ENCODE peak calls at places on chromosomes 11 and 22, in four cellular contexts. One of them, this sample, is unnamed.

GRCh38 chr11:6622261-6623171 is 3.3 kb upstream of the TPP1 start:
- DNase-seq in heart right ventricle: no peak
- DNase-seq in mammary epithelial cell: no peak
- DNase-seq in GM23338: no peak
- DNase-seq in this sample: no peak

GRCh38 chr11:3169952-3170755 is 5.0 kb upstream of the OSBPL5 start:
- DNase-seq in heart right ventricle: no peak
- DNase-seq in GM23338: no peak
- DNase-seq in mammary epithelial cell: no peak
- DNase-seq in this sample: no peak

GRCh38 chr11:34866375-34866774 is 49.8 kb downstream of the APIP start:
- DNase-seq in GM23338: no peak
- DNase-seq in heart right ventricle: no peak
- DNase-seq in mammary epithelial cell: no peak
- DNase-seq in this sample: peak; percentile 46

GRCh38 chr11:86743223-86744118 is 56.9 kb upstream of the PRSS23 start:
- DNase-seq in GM23338: no peak
- DNase-seq in mammary epithelial cell: peak; percentile 99
- DNase-seq in heart right ventricle: no peak
- DNase-seq in this sample: peak; percentile 96

GRCh38 chr11:18791175-18792065 is at the start of gene PTPN5:
- DNase-seq in GM23338: peak; percentile 75
- DNase-seq in mammary epithelial cell: peak; percentile 14
- DNase-seq in heart right ventricle: no peak
- DNase-seq in this sample: peak; percentile 13

GRCh38 chr11:44387825-44388224 is 77.9 kb upstream of the ALX4 start:
- DNase-seq in GM23338: no peak
- DNase-seq in heart right ventricle: no peak
- DNase-seq in mammary epithelial cell: no peak
- DNase-seq in this sample: no peak

GRCh38 chr11:17985517-17985916 is 27.3 kb downstream of the SERGEF start:
- DNase-seq in mammary epithelial cell: peak; percentile 85
- DNase-seq in heart right ventricle: no peak
- DNase-seq in GM23338: no peak
- DNase-seq in this sample: peak; percentile 47

GRCh38 chr11:70579376-70579955 is 181.1 kb downstream of the CTTN start:
- DNase-seq in mammary epithelial cell: no peak
- DNase-seq in heart right ventricle: no peak
- DNase-seq in GM23338: no peak
- DNase-seq in this sample: no peak

GRCh38 chr11:105862736-105863367 is 159.2 kb downstream of the MSANTD4 start:
- DNase-seq in heart right ventricle: no peak
- DNase-seq in GM23338: peak; percentile 75
- DNase-seq in mammary epithelial cell: peak; percentile 35
- DNase-seq in this sample: peak; percentile 80

DNA sequence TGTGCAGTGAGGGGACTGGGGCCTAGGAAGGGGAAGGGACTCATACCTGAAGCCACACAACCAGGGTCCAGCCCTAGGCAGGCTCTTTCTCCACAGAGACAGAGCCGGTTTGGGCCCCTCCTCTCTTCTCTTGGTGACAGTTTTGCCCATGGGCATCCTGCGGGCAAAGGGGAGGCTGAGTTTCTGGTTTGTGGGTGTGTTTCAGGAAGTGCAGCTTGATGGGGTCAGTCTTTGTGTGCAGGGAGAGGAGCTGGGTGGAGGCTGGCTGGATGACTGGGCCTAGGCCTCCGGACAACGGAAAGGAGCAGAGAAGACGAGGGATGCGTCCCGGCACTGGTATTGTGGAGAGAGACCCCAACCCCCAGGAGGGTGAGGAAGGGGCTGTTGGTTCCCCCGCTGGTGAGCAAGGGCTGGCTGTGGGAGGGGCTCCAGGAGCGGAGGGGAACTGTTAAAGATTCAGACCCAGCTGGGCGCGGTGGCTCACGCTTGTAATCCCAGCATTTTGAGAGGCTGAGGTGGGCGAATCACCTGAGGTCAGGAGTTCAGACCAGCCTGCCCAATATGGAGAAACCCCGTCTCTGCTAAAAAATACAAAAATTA is 23.4 kb upstream of the CELSR1 start:
- DNase-seq in mammary epithelial cell: no peak
- DNase-seq in heart right ventricle: no peak
- DNase-seq in GM23338: no peak
- DNase-seq in this sample: no peak
- H3K4me3 ChIP-seq in mammary epithelial cell: no peak overlapping the region
- H3K4me3 ChIP-seq in heart right ventricle: no peak overlapping the region
- H3K4me3 ChIP-seq in GM23338: no peak overlapping the region
- H3K4me3 ChIP-seq in this sample: no peak overlapping the region

GRCh38 chr11:124899376-124900145 is 1.9 kb upstream of the ROBO4 start:
- DNase-seq in heart right ventricle: no peak
- DNase-seq in mammary epithelial cell: peak; percentile 40
- DNase-seq in GM23338: no peak
- DNase-seq in this sample: no peak
- TF ChIP-seq CTCF in heart right ventricle: no peak
- TF ChIP-seq CTCF in mammary epithelial cell: peak; percentile 10
- TF ChIP-seq CTCF in GM23338: peak; percentile 52
- TF ChIP-seq CTCF in this sample: no peak

GRCh38 chr11:64062185-64063039 is 26.7 kb downstream of the FLRT1 start:
- DNase-seq in mammary epithelial cell: no peak
- DNase-seq in heart right ventricle: no peak
- DNase-seq in GM23338: no peak
- DNase-seq in this sample: no peak

GRCh38 chr11:64058494-64058893 is 22.8 kb downstream of the FLRT1 start:
- DNase-seq in GM23338: no peak
- DNase-seq in mammary epithelial cell: no peak
- DNase-seq in heart right ventricle: peak; percentile 71
- DNase-seq in this sample: no peak

GRCh38 chr11:64060861-64061444 is 25.2 kb downstream of the FLRT1 start:
- DNase-seq in heart right ventricle: peak; percentile 66
- DNase-seq in GM23338: peak; percentile 92
- DNase-seq in mammary epithelial cell: no peak
- DNase-seq in this sample: peak; percentile 12

GRCh38 chr11:64059339-64060176 is 23.8 kb downstream of the FLRT1 start:
- DNase-seq in GM23338: peak; percentile 74
- DNase-seq in mammary epithelial cell: no peak
- DNase-seq in heart right ventricle: no peak
- DNase-seq in this sample: no peak

GRCh38 chr11:64060263-64060860 is 24.6 kb downstream of the FLRT1 start:
- DNase-seq in heart right ventricle: no peak
- DNase-seq in mammary epithelial cell: no peak
- DNase-seq in GM23338: peak; percentile 45
- DNase-seq in this sample: no peak
- H3K4me3 ChIP-seq in heart right ventricle: peak overlapping the region; percentile 46
- H3K4me3 ChIP-seq in mammary epithelial cell: no peak overlapping the region
- H3K4me3 ChIP-seq in GM23338: peak overlapping the region; percentile 74
- H3K4me3 ChIP-seq in this sample: peak overlapping the region; percentile 47

GRCh38 chr11:122275513-122275912 is 159.5 kb upstream of the BLID start:
- DNase-seq in mammary epithelial cell: no peak
- DNase-seq in heart right ventricle: no peak
- DNase-seq in GM23338: no peak
- DNase-seq in this sample: no peak

GRCh38 chr11:122271747-122272146 is 155.7 kb upstream of the BLID start:
- DNase-seq in GM23338: no peak
- DNase-seq in heart right ventricle: no peak
- DNase-seq in mammary epithelial cell: no peak
- DNase-seq in this sample: no peak

GRCh38 chr11:122276221-122276620 is 160.2 kb upstream of the BLID start:
- DNase-seq in mammary epithelial cell: no peak
- DNase-seq in GM23338: no peak
- DNase-seq in heart right ventricle: no peak
- DNase-seq in this sample: no peak

DNA sequence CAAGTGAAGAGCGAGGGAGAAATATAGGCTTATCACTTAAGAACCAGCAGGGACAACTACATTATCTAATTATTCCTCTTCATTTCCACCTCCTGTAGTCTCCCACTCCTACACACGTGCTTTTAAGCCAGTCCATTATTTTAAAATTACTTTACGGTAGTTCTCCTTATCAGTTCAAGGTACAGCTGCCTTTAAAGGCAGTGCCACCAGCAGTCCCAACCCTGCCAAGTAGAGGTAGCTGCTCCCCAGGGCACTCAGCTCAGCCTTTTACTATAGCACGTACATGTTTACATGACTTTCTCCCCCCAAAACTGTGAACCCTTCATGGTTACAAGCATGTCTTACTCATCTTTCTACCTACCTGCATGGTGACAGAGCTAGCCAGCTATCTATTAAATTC is 161.5 kb upstream of the BLID start:
- DNase-seq in GM23338: no peak
- DNase-seq in heart right ventricle: no peak
- DNase-seq in mammary epithelial cell: no peak
- DNase-seq in this sample: no peak
- TF ChIP-seq CTCF in GM23338: no peak
- TF ChIP-seq CTCF in heart right ventricle: no peak
- TF ChIP-seq CTCF in mammary epithelial cell: no peak
- TF ChIP-seq CTCF in this sample: no peak

DNA sequence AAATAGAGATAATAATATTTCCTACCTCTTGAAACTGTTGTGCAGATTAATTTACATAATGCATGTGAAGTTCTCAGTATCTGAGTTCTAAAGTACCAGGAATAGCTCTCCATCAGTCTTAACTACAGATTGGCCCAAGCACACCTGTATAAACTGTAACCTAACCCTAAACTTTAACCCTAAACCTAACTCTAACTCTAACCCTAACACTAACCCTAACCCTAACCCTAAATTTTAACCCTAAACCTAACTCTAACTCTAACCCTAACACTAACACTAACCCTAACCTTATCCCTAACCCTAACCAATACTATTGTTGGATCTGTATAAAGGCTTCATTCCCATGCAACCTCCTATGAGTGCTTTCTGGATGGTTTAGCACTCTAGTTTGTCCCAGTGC is 1445.9 kb upstream of the TENM4 start:
- DNase-seq in heart right ventricle: no peak
- DNase-seq in GM23338: no peak
- DNase-seq in mammary epithelial cell: no peak
- DNase-seq in this sample: no peak
- H3K4me3 ChIP-seq in heart right ventricle: no peak overlapping the region
- H3K4me3 ChIP-seq in GM23338: no peak overlapping the region
- H3K4me3 ChIP-seq in mammary epithelial cell: no peak overlapping the region
- H3K4me3 ChIP-seq in this sample: no peak overlapping the region

GRCh38 chr11:82859746-82860145 is 40.5 kb downstream of the PRCP start:
- DNase-seq in heart right ventricle: no peak
- DNase-seq in mammary epithelial cell: no peak
- DNase-seq in GM23338: no peak
- DNase-seq in this sample: peak; percentile 43
- TF ChIP-seq CTCF in heart right ventricle: no peak
- TF ChIP-seq CTCF in mammary epithelial cell: no peak
- TF ChIP-seq CTCF in GM23338: no peak
- TF ChIP-seq CTCF in this sample: no peak